ENCODE peak calls at places on chromosomes 1 and 21, in six cellular contexts. One of them, this sample, is unnamed.
A peak's percentile ranks its signal among the peaks of the same experiment; 100 is the strongest.

GRCh38 chr1:155167166-155168104 is 5.7 kb downstream of the KRTCAP2 start:
- DNase-seq in HCT116: peak; percentile 89
- DNase-seq in K562: peak; percentile 83
- DNase-seq in GM12878: no peak
- DNase-seq in SK-N-SH: peak; percentile 89
- DNase-seq in HepG2: peak; percentile 82
- DNase-seq in this sample: peak; percentile 97

GRCh38 chr1:213659580-213660547 is 327.9 kb upstream of the PROX1 start:
- DNase-seq in HCT116: no peak
- DNase-seq in K562: no peak
- DNase-seq in GM12878: no peak
- DNase-seq in SK-N-SH: no peak
- DNase-seq in HepG2: no peak
- DNase-seq in this sample: no peak

GRCh38 chr1:38530957-38531356 is 328.6 kb downstream of the RRAGC start:
- DNase-seq in HCT116: no peak
- DNase-seq in K562: no peak
- DNase-seq in GM12878: no peak
- DNase-seq in SK-N-SH: no peak
- DNase-seq in HepG2: no peak
- DNase-seq in this sample: no peak

GRCh38 chr1:43549921-43550597 is 19.4 kb downstream of the PTPRF start:
- DNase-seq in HCT116: peak; percentile 68
- DNase-seq in K562: peak; percentile 90
- DNase-seq in GM12878: no peak
- DNase-seq in SK-N-SH: no peak
- DNase-seq in HepG2: no peak
- DNase-seq in this sample: peak; percentile 85

GRCh38 chr1:43776043-43776761 is 68.9 kb downstream of the ST3GAL3 start:
- DNase-seq in HCT116: no peak
- DNase-seq in K562: no peak
- DNase-seq in GM12878: no peak
- DNase-seq in SK-N-SH: no peak
- DNase-seq in HepG2: no peak
- DNase-seq in this sample: no peak

GRCh38 chr1:175527773-175528172 is 215.6 kb downstream of the TNR start:
- DNase-seq in HCT116: no peak
- DNase-seq in K562: no peak
- DNase-seq in GM12878: no peak
- DNase-seq in SK-N-SH: no peak
- DNase-seq in HepG2: no peak
- DNase-seq in this sample: no peak

GRCh38 chr1:210360852-210361477 is 32.3 kb downstream of the HHAT start:
- DNase-seq in HCT116: peak; percentile 16
- DNase-seq in K562: no peak
- DNase-seq in GM12878: no peak
- DNase-seq in SK-N-SH: peak; percentile 53
- DNase-seq in HepG2: peak; percentile 52
- DNase-seq in this sample: peak; percentile 47

GRCh38 chr1:232127190-232127589 is 500.6 kb downstream of the DISC1 start:
- DNase-seq in HCT116: peak; percentile 29
- DNase-seq in K562: no peak
- DNase-seq in GM12878: no peak
- DNase-seq in SK-N-SH: no peak
- DNase-seq in HepG2: no peak
- DNase-seq in this sample: no peak

GRCh38 chr1:174398246-174398645 is 49.5 kb upstream of the GPR52 start:
- DNase-seq in HCT116: no peak
- DNase-seq in K562: no peak
- DNase-seq in GM12878: no peak
- DNase-seq in SK-N-SH: no peak
- DNase-seq in HepG2: no peak
- DNase-seq in this sample: no peak

GRCh38 chr1:197778326-197778922 is 3.1 kb upstream of the DENND1B start:
- DNase-seq in HCT116: no peak
- DNase-seq in K562: no peak
- DNase-seq in GM12878: no peak
- DNase-seq in SK-N-SH: no peak
- DNase-seq in HepG2: no peak
- DNase-seq in this sample: no peak

GRCh38 chr1:22971161-22972062 is 1.3 kb downstream of the LACTBL1 start:
- DNase-seq in HCT116: no peak
- DNase-seq in K562: no peak
- DNase-seq in GM12878: no peak
- DNase-seq in SK-N-SH: no peak
- DNase-seq in HepG2: no peak
- DNase-seq in this sample: no peak

GRCh38 chr1:245432221-245432620 is 277.4 kb downstream of the KIF26B start:
- DNase-seq in HCT116: no peak
- DNase-seq in K562: no peak
- DNase-seq in GM12878: no peak
- DNase-seq in SK-N-SH: no peak
- DNase-seq in HepG2: no peak
- DNase-seq in this sample: no peak

GRCh38 chr1:29579821-29580425 is 343.6 kb downstream of the PTPRU start:
- DNase-seq in HCT116: peak; percentile 21
- DNase-seq in K562: no peak
- DNase-seq in GM12878: no peak
- DNase-seq in SK-N-SH: no peak
- DNase-seq in HepG2: peak; percentile 4
- DNase-seq in this sample: no peak

GRCh38 chr1:43979528-43980254 is 681 bp downstream of the B4GALT2 start:
- DNase-seq in HCT116: no peak
- DNase-seq in K562: peak; percentile 87
- DNase-seq in GM12878: no peak
- DNase-seq in SK-N-SH: peak; percentile 89
- DNase-seq in HepG2: peak; percentile 37
- DNase-seq in this sample: no peak

GRCh38 chr1:53112271-53112774 is 30.1 kb downstream of the SLC1A7 start:
- DNase-seq in HCT116: no peak
- DNase-seq in K562: no peak
- DNase-seq in GM12878: no peak
- DNase-seq in SK-N-SH: no peak
- DNase-seq in HepG2: peak; percentile 70
- DNase-seq in this sample: peak; percentile 54

GRCh38 chr1:64854674-64855073 is 109.8 kb downstream of the RAVER2 start:
- DNase-seq in HCT116: no peak
- DNase-seq in K562: no peak
- DNase-seq in GM12878: no peak
- DNase-seq in SK-N-SH: no peak
- DNase-seq in HepG2: no peak
- DNase-seq in this sample: no peak

GRCh38 chr1:100860397-100860991 is 34.1 kb downstream of the EXTL2 start:
- DNase-seq in HCT116: no peak
- DNase-seq in K562: no peak
- DNase-seq in GM12878: no peak
- DNase-seq in SK-N-SH: no peak
- DNase-seq in HepG2: no peak
- DNase-seq in this sample: peak; percentile 16

GRCh38 chr1:216665381-216665780 is 57.8 kb downstream of the ESRRG start:
- DNase-seq in HCT116: no peak
- DNase-seq in K562: no peak
- DNase-seq in GM12878: no peak
- DNase-seq in SK-N-SH: no peak
- DNase-seq in HepG2: no peak
- DNase-seq in this sample: no peak

GRCh38 chr1:27585684-27586083 is 18.3 kb downstream of the AHDC1 start:
- DNase-seq in HCT116: no peak
- DNase-seq in K562: no peak
- DNase-seq in GM12878: no peak
- DNase-seq in SK-N-SH: no peak
- DNase-seq in HepG2: no peak
- DNase-seq in this sample: no peak

GRCh38 chr1:221630236-221630635 is 111.7 kb downstream of the DUSP10 start:
- DNase-seq in HCT116: no peak
- DNase-seq in K562: no peak
- DNase-seq in GM12878: no peak
- DNase-seq in SK-N-SH: no peak
- DNase-seq in HepG2: no peak
- DNase-seq in this sample: no peak
- TF ChIP-seq YY1 in HCT116: no peak
- TF ChIP-seq YY1 in K562: no peak
- TF ChIP-seq YY1 in GM12878: no peak
- TF ChIP-seq YY1 in SK-N-SH: no peak
- TF ChIP-seq YY1 in HepG2: no peak
- TF ChIP-seq YY1 in this sample: no peak

GRCh38 chr1:150256193-150256548 is 1.4 kb upstream of the CA14 start:
- DNase-seq in HCT116: no peak
- DNase-seq in K562: no peak
- DNase-seq in GM12878: no peak
- DNase-seq in SK-N-SH: no peak
- DNase-seq in HepG2: no peak
- DNase-seq in this sample: no peak
- H3K9ac ChIP-seq in HCT116: no peak overlapping the region
- H3K9ac ChIP-seq in K562: no peak overlapping the region
- H3K9ac ChIP-seq in GM12878: no peak overlapping the region
- H3K9ac ChIP-seq in SK-N-SH: no peak overlapping the region
- H3K9ac ChIP-seq in HepG2: peak overlapping the region; percentile 75
- H3K9ac ChIP-seq in this sample: peak overlapping the region; percentile 85

DNA sequence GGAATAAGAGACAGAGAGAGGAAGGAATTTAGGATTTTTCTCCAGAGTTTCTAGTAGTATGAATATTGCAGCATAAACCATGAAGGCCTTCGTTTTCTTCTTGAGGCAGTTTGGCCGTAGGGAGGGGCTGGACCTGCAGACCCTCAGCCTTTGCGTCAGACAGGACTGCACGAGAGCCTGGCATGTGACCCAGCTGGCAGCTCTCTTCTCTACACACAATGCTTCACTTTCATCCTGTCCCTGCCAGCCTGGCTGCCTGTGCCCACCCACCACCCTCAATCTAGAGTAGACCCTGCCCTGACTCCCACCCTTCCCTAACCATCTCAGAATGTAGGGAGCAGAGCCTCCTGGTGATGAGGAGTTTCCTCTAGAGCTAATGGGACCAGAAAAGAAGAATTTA is 1.6 kb downstream of the CA14 start:
- DNase-seq in HCT116: no peak
- DNase-seq in K562: no peak
- DNase-seq in GM12878: no peak
- DNase-seq in SK-N-SH: no peak
- DNase-seq in HepG2: no peak
- DNase-seq in this sample: no peak
- TF ChIP-seq YY1 in HCT116: no peak
- TF ChIP-seq YY1 in K562: no peak
- TF ChIP-seq YY1 in GM12878: no peak
- TF ChIP-seq YY1 in SK-N-SH: no peak
- TF ChIP-seq YY1 in HepG2: no peak
- TF ChIP-seq YY1 in this sample: no peak

DNA sequence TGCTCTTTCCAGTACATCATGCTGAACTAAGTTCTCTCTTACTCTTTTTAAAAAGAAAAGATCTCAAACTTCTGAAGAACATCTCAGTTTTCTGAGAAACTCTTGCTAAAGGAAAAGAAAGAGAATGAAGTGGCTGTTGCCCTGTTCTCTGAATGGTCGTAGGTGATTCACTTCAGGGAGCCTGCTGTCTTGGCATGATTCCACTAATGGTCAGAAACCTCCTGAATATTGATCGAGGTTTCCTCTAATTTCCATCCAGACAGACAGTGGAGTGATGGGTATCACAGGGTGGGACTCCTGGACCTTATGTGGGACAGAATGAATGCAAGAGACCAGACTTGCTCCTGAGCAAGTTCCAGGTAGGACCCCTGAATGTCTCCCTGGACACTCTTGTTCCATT is 2.5 kb downstream of the FCRL2 start:
- DNase-seq in HCT116: no peak
- DNase-seq in K562: no peak
- DNase-seq in GM12878: no peak
- DNase-seq in SK-N-SH: no peak
- DNase-seq in HepG2: no peak
- DNase-seq in this sample: no peak
- H3K9ac ChIP-seq in HCT116: no peak overlapping the region
- H3K9ac ChIP-seq in K562: no peak overlapping the region
- H3K9ac ChIP-seq in GM12878: no peak overlapping the region
- H3K9ac ChIP-seq in SK-N-SH: no peak overlapping the region
- H3K9ac ChIP-seq in HepG2: no peak overlapping the region
- H3K9ac ChIP-seq in this sample: no peak overlapping the region

GRCh38 chr1:85975770-85976386 is 180.7 kb downstream of the COL24A1 start:
- DNase-seq in HCT116: no peak
- DNase-seq in K562: no peak
- DNase-seq in GM12878: no peak
- DNase-seq in SK-N-SH: no peak
- DNase-seq in HepG2: no peak
- DNase-seq in this sample: peak; percentile 47
- TF ChIP-seq YY1 in HCT116: no peak
- TF ChIP-seq YY1 in K562: no peak
- TF ChIP-seq YY1 in GM12878: no peak
- TF ChIP-seq YY1 in SK-N-SH: no peak
- TF ChIP-seq YY1 in HepG2: no peak
- TF ChIP-seq YY1 in this sample: no peak

GRCh38 chr21:26124421-26124833 is 46.1 kb downstream of the APP start:
- DNase-seq in HCT116: no peak
- DNase-seq in K562: no peak
- DNase-seq in GM12878: no peak
- DNase-seq in SK-N-SH: no peak
- DNase-seq in HepG2: no peak
- DNase-seq in this sample: no peak
- H3K9ac ChIP-seq in HCT116: no peak overlapping the region
- H3K9ac ChIP-seq in K562: no peak overlapping the region
- H3K9ac ChIP-seq in GM12878: no peak overlapping the region
- H3K9ac ChIP-seq in SK-N-SH: no peak overlapping the region
- H3K9ac ChIP-seq in HepG2: no peak overlapping the region
- H3K9ac ChIP-seq in this sample: no peak overlapping the region

GRCh38 chr1:24562625-24563024 is 6.7 kb downstream of the NCMAP start:
- DNase-seq in HCT116: no peak
- DNase-seq in K562: no peak
- DNase-seq in GM12878: no peak
- DNase-seq in SK-N-SH: no peak
- DNase-seq in HepG2: no peak
- DNase-seq in this sample: no peak
- TF ChIP-seq YY1 in HCT116: no peak
- TF ChIP-seq YY1 in K562: no peak
- TF ChIP-seq YY1 in GM12878: no peak
- TF ChIP-seq YY1 in SK-N-SH: no peak
- TF ChIP-seq YY1 in HepG2: no peak
- TF ChIP-seq YY1 in this sample: no peak

GRCh38 chr1:51252366-51252765 is 16.3 kb downstream of the RNF11 start:
- DNase-seq in HCT116: no peak
- DNase-seq in K562: no peak
- DNase-seq in GM12878: no peak
- DNase-seq in SK-N-SH: no peak
- DNase-seq in HepG2: no peak
- DNase-seq in this sample: no peak
- H3K9ac ChIP-seq in HCT116: no peak overlapping the region
- H3K9ac ChIP-seq in K562: no peak overlapping the region
- H3K9ac ChIP-seq in GM12878: no peak overlapping the region
- H3K9ac ChIP-seq in SK-N-SH: no peak overlapping the region
- H3K9ac ChIP-seq in HepG2: no peak overlapping the region
- H3K9ac ChIP-seq in this sample: no peak overlapping the region

This sample was measured in NT2/D1.